ENCODE peak calls at places on chromosomes 3 and 15, in six cellular contexts. L is GM12878, N is A549, Q is H1, W is HCT116, V is endothelial cell of umbilical vein. R is an unnamed sample.

GRCh38 chr15:56832125-56832524 is 86.3 kb upstream of the TCF12 start:
- DNase-seq in L (no peak), N (no peak), Q (no peak), W (no peak), V (peak), R (no peak)

GRCh38 chr3:1091276-1091675 is 1.5 kb upstream of the CNTN6 start:
- DNase-seq in L (no peak), N (no peak), Q (no peak), W (no peak), V (no peak), R (no peak)

GRCh38 chr3:147030274-147030673 is 376.1 kb downstream of the ZIC4 start:
- DNase-seq in L (no peak), N (no peak), Q (no peak), W (no peak), V (no peak), R (no peak)

GRCh38 chr15:66456211-66456610 is 41.4 kb downstream of the SNAPC5 start:
- DNase-seq in L (no peak), N (no peak), Q (no peak), W (no peak), V (no peak), R (no peak)

GRCh38 chr15:27851811-27852210 is 247.3 kb downstream of the OCA2 start:
- DNase-seq in L (no peak), N (no peak), Q (no peak), W (no peak), V (no peak), R (no peak)

GRCh38 chr3:127735767-127736693 is 63.3 kb downstream of the ABTB1 start:
- DNase-seq in L (peak), N (peak), Q (no peak), W (no peak), V (peak), R (no peak)

GRCh38 chr3:12187448-12188327 is 29.0 kb upstream of the TIMP4 start:
- DNase-seq in L (peak), N (no peak), Q (no peak), W (no peak), V (peak), R (peak)

GRCh38 chr15:95129589-95129988 is 898.2 kb downstream of the MCTP2 start:
- DNase-seq in L (no peak), N (no peak), Q (no peak), W (no peak), V (peak), R (peak)

GRCh38 chr3:72413228-72413627 is 435.0 kb downstream of the SHQ1 start:
- DNase-seq in L (no peak), N (no peak), Q (no peak), W (no peak), V (peak), R (peak)

GRCh38 chr15:87207945-87208580 is 1048.5 kb downstream of the NTRK3 start:
- DNase-seq in L (no peak), N (no peak), Q (no peak), W (no peak), V (no peak), R (no peak)

GRCh38 chr15:90818251-90819210 is 49.9 kb upstream of the FURIN start:
- DNase-seq in L (no peak), N (no peak), Q (no peak), W (no peak), V (no peak), R (peak)

DNA sequence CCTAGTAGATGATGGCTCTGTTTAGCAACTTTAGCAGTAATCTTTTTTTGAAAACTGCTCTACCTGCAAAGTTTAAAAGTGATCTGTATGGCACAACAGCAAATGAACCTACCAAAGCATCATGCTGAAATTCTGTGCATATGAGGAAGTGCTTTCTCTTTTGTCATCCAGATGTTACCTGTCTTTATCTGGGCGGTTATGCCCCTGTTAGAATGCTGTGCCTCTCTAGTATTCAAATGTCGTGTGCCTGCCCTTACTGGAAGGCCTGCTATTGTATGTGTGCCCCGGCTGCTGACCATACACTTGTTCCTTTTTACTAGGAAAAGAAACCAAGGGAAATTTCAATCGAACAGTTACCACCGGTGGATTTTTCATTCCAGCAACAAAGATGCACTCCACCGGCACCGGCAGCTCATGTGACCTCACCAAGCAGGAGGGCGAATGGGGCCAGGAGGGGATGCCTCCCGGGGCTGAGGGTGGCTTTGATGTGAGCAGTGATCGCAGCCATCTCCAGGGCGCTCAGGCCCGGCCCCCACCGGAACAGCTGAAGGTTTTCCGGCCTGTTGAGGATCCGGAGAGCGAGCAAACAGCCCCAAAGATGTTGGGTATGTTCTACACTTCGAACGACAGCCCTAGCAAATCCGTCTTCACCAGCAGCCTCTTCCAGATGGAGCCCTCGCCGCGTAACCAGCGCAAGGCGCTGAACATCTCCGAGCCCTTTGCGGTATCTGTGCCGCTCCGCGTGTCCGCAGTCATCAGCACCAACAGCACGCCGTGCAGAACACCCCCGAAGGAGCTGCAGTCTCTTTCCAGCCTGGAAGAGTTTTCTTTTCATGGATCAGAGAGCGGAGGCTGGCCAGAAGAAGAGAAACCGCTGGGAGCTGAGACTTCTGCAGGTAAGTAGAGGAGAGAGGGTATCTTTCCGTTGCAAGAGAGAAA is 61.6 kb downstream of the TMEM39A start:
- DNase-seq in L (peak), N (no peak), Q (no peak), W (no peak), V (no peak), R (no peak)
- H3K4me3 ChIP-seq in L (no peak), N (no peak), Q (no peak), W (no peak), V (no peak), R (no peak)

GRCh38 chr3:51982352-51982837 is 940 bp upstream of the ACY1 start:
- DNase-seq in L (no peak), N (peak), Q (no peak), W (peak), V (no peak), R (peak)
- TF ChIP-seq POLR2A in L (no peak), N (no peak), Q (no peak), W (no peak), V (no peak), R (no peak)

DNA sequence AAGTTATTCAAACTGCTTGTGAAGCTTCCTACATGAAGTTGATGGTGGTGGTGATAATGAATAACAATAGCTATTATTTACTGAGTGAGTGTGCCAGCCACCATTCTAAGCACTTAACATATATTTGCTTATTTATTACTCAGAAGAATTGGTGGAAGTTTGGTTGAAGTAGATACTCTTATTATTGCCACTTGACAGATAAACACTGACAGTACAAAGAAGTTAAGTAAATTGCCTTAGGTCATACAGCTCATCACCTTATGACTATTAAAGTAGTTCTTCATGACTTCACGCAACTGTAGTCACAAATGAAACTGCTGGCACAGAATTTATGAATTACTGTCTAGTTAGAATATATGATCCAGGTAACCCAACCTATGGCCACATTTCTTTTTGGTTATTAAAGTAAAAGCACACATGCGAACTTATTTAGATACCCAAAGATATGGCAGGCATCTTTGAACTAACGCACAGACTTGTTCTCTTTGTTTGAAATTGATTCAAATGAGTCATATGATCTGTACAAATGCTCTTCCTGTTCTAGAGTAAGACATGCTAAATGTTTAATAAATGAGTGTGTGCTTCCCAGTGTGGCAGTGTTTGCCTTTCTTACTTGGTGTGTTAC is 99.8 kb upstream of the NR2F2 start:
- DNase-seq in L (no peak), N (peak), Q (no peak), W (no peak), V (peak), R (no peak)
- TF ChIP-seq MAX in L (no peak), N (peak), Q (no peak), W (no peak), V (no peak), R (no peak)

GRCh38 chr3:50267280-50267913 is 1.6 kb upstream of the SEMA3B start:
- DNase-seq in L (no peak), N (no peak), Q (no peak), W (no peak), V (no peak), R (no peak)
- H3K4me3 ChIP-seq in L (no peak), N (peak), Q (no peak), W (peak), V (no peak), R (no peak)

R was measured in NB4.